ENCODE peak calls at places on chromosomes 16 and 17, in four cellular contexts. H is H1, A is HCT116, I is endothelial cell of umbilical vein. K is an unnamed sample. For H3K36me3, the result is how much of the 10 kb centered on the place peaks cover.

GRCh38 chr16:66486773-66487579 is 59.9 kb downstream of the BEAN1 start:
- DNase-seq in H (no peak), A (no peak), I (peak), K (peak)

GRCh38 chr16:50274771-50275415 is 8.5 kb downstream of the ADCY7 start:
- DNase-seq in H (no peak), A (no peak), I (no peak), K (no peak)

GRCh38 chr16:56930516-56931252 is 1.3 kb upstream of the HERPUD1 start:
- DNase-seq in A (no peak), H (no peak), I (no peak), K (no peak)

GRCh38 chr16:67528222-67528869 is at the start of gene RIPOR1:
- DNase-seq in H (no peak), I (peak), A (no peak), K (peak)

GRCh38 chr17:19348081-19348650 is 14.4 kb downstream of the B9D1 start:
- DNase-seq in H (no peak), A (no peak), I (no peak), K (no peak)

GRCh38 chr16:30724641-30725464 is 23.4 kb upstream of the PHKG2 start:
- DNase-seq in A (no peak), I (no peak), H (no peak), K (no peak)

GRCh38 chr16:50902457-50902856 is 160.6 kb downstream of the CYLD start:
- DNase-seq in A (no peak), I (no peak), H (no peak), K (no peak)

GRCh38 chr16:15607700-15608396 is 35.1 kb downstream of the MARF1 start:
- DNase-seq in H (no peak), A (no peak), I (no peak), K (no peak)

GRCh38 chr16:56892705-56893104 is 27.7 kb downstream of the SLC12A3 start:
- DNase-seq in A (no peak), I (no peak), H (no peak), K (no peak)

GRCh38 chr17:29126268-29126923 is 53.8 kb downstream of the MYO18A start:
- DNase-seq in A (no peak), H (no peak), I (no peak), K (no peak)

GRCh38 chr16:67196881-67197280 is 2.0 kb upstream of the ELMO3 start:
- DNase-seq in A (no peak), I (no peak), H (no peak), K (no peak)

GRCh38 chr17:68759343-68760140 is 158.4 kb upstream of the FAM20A start:
- DNase-seq in I (peak), A (peak), H (peak), K (peak)

GRCh38 chr17:76909971-76910760 is 42.0 kb downstream of the MGAT5B start:
- DNase-seq in I (peak), H (peak), A (peak), K (peak)

GRCh38 chr16:54568897-54569807 is 282.6 kb upstream of the IRX3 start:
- DNase-seq in I (no peak), A (no peak), H (no peak), K (no peak)

GRCh38 chr17:29158515-29159275 is 21.5 kb downstream of the MYO18A start:
- DNase-seq in I (no peak), A (no peak), H (no peak), K (no peak)

GRCh38 chr17:64982139-64982802 is 63.0 kb upstream of the LRRC37A3 start:
- DNase-seq in H (no peak), I (no peak), A (no peak), K (no peak)

GRCh38 chr16:19481291-19481690 is 40.6 kb downstream of the GDE1 start:
- DNase-seq in H (no peak), A (no peak), I (no peak), K (no peak)

GRCh38 chr17:5758651-5759050 is 174.3 kb upstream of the NLRP1 start:
- DNase-seq in I (peak), H (peak), A (peak), K (no peak)

GRCh38 chr17:35849469-35850348 is 19.0 kb downstream of the HEATR9 start:
- DNase-seq in H (peak), I (peak), A (peak), K (peak)

GRCh38 chr16:59878479-59878878 is 1144.4 kb upstream of the GOT2 start:
- DNase-seq in H (no peak), A (no peak), I (peak), K (peak)

GRCh38 chr16:50334106-50334975 is 34.4 kb downstream of the BRD7 start:
- DNase-seq in H (no peak), I (no peak), A (no peak), K (no peak)

GRCh38 chr16:63302841-63303240 is 1266.6 kb upstream of the CDH8 start:
- DNase-seq in A (no peak), I (no peak), H (no peak), K (no peak)

DNA sequence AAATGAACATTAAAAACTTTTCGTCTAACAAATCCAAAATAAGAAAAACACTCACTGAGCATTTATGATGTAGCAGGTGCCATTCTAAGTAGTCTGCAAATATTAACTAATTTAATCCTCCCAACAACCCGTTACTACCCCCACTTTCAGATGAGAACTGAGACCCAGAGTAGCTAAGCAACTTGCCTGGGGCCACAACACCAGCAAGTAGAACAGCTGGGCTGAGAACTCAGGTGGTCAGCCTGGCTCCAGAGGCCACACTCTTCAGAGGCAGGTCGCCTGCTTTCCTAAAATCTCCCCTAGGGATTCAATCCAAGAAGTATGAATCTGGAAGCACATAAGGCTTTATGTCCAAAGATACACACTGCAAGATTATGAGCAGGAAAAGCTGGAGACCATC is 6.2 kb downstream of the MBTPS1 start:
- DNase-seq in A (no peak), H (no peak), I (no peak), K (no peak)
- H3K36me3 ChIP-seq in A (under half), H (under half), I (under half), K (under half)

GRCh38 chr16:83070416-83071199 is 443.8 kb downstream of the CDH13 start:
- DNase-seq in A (no peak), I (peak), H (no peak), K (no peak)
- H3K27ac ChIP-seq in A (no peak), I (peak), H (no peak), K (no peak)

DNA sequence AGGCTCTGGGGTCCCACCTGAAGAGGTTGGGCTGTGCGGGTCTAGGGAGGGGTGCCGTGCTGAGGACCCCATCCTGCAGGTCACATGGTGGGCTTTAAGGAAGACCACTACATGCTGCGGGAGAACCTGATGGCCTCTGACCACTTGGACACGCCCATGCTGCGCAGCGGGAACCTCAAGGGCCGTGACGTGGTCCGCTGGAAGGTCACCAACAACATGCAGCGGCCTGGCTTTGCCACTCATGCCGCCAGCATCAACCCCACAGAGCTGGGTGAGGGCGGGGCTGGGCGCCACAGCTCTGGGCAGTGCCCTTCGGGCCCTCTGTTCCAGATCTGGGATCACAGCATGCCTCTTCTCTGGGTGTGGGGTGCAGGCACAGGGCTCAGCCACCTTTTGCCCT is 18.5 kb downstream of the ITGB4 start:
- DNase-seq in I (no peak), H (no peak), A (no peak), K (no peak)
- TF ChIP-seq POLR2AphosphoS5 in I (no peak), H (no peak), A (no peak), K (no peak)

DNA sequence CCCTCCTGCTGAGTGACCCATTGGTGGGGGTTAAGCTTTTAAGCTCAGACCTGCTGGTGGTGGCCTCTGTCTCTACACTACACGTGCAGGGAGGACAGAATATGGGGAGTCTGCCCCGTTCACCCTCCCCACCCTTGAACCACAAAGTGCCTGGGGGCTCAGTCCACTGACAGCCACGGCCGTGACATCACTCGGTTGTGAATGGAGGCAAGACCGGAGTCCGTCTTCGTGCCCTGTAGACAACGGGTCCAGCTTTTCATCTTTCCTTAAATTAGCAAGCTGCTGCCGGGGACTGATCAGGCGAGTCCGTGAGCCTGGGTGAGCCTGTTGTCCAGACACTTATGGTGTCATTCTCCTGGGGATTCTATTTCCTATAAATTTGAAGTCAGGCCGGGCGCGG is 67.4 kb downstream of the CRISPLD2 start:
- DNase-seq in A (no peak), H (no peak), I (no peak), K (no peak)
- H3K36me3 ChIP-seq in A (under half), H (under half), I (under half), K (half or more)

GRCh38 chr16:64596196-64596595 is 525.7 kb downstream of the CDH11 start:
- DNase-seq in H (no peak), A (no peak), I (no peak), K (no peak)
- H3K27ac ChIP-seq in H (no peak), A (no peak), I (no peak), K (no peak)

GRCh38 chr17:4287710-4288109 is 23.9 kb upstream of the ANKFY1 start:
- DNase-seq in A (no peak), H (no peak), I (no peak), K (no peak)
- TF ChIP-seq POLR2AphosphoS5 in A (no peak), H (no peak), I (no peak), K (no peak)